ENCODE peak calls at places on chromosomes 1 and 21, in five cellular contexts. G is EL; T is activated CD4-positive, alpha-beta T cell treated with anti-CD3 and anti-CD28 coated beads, Interleukin-2, amount 10 ng/mL, durations not matched to agents 7 days and 5 days; M is SW480; W is uterus. N is an unnamed sample.

GRCh38 chr1:24416666-24417391 is 1.2 kb downstream of the NIPAL3 start:
- DNase-seq in G (peak), T (peak), M (peak), W (no peak), N (peak)

GRCh38 chr1:199422206-199422605 is 605.3 kb upstream of the NR5A2 start:
- DNase-seq in G (peak), T (no peak), M (peak), W (no peak), N (no peak)

GRCh38 chr1:18783705-18784522 is 75.5 kb downstream of the TAS1R2 start:
- DNase-seq in G (no peak), T (no peak), M (no peak), W (no peak), N (no peak)

GRCh38 chr21:10273196-10273595 is 248.2 kb upstream of the TPTE start:
- DNase-seq in G (no peak), T (no peak), M (no peak), W (no peak), N (no peak)

GRCh38 chr1:2133879-2134215 is 60.7 kb downstream of the FAAP20 start:
- DNase-seq in G (no peak), T (no peak), M (no peak), W (no peak), N (no peak)

GRCh38 chr1:107444302-107444701 is 303.5 kb downstream of the NTNG1 start:
- DNase-seq in G (no peak), T (no peak), M (no peak), W (no peak), N (no peak)

GRCh38 chr1:86471296-86471695 is 2.6 kb downstream of the CLCA1 start:
- DNase-seq in G (peak), T (no peak), M (no peak), W (no peak), N (no peak)

GRCh38 chr1:54332781-54333585 is 73.2 kb downstream of the SSBP3 start:
- DNase-seq in G (no peak), T (no peak), M (no peak), W (no peak), N (no peak)

GRCh38 chr1:19405761-19406481 is 79.4 kb downstream of the CAPZB start:
- DNase-seq in G (no peak), T (no peak), M (no peak), W (no peak), N (no peak)

GRCh38 chr21:28298251-28298672 is 694.4 kb downstream of the LTN1 start:
- DNase-seq in G (no peak), T (no peak), M (no peak), W (no peak), N (no peak)

GRCh38 chr1:219629481-219629880 is 16.6 kb upstream of the ZC3H11B start:
- DNase-seq in G (peak), T (no peak), M (no peak), W (no peak), N (no peak)

GRCh38 chr1:78743626-78744025 is 94.0 kb downstream of the IFI44 start:
- DNase-seq in G (peak), T (no peak), M (no peak), W (no peak), N (no peak)

GRCh38 chr21:36434144-36434543 is 45.8 kb downstream of the CLDN14 start:
- DNase-seq in G (no peak), T (no peak), M (no peak), W (no peak), N (no peak)

GRCh38 chr1:234969630-234970370 is 158.8 kb downstream of the TOMM20 start:
- DNase-seq in G (peak), T (no peak), M (no peak), W (peak), N (peak)

GRCh38 chr1:244354810-244355278 is 96.9 kb downstream of the ADSS2 start:
- DNase-seq in G (peak), T (no peak), M (no peak), W (no peak), N (no peak)

GRCh38 chr1:179953974-179954493 is 576 bp upstream of the CEP350 start:
- DNase-seq in G (peak), T (no peak), M (peak), W (peak), N (no peak)

GRCh38 chr1:202710070-202711025 is at the start of gene SYT2:
- DNase-seq in G (peak), T (peak), M (no peak), W (no peak), N (no peak)

GRCh38 chr1:165234149-165234548 is 122.4 kb downstream of the LMX1A start:
- DNase-seq in G (no peak), T (no peak), M (no peak), W (no peak), N (no peak)

GRCh38 chr1:102084771-102085535 is 88.2 kb upstream of the OLFM3 start:
- DNase-seq in G (no peak), T (no peak), M (no peak), W (no peak), N (no peak)

GRCh38 chr1:226384040-226384439 is 23.9 kb downstream of the PARP1 start:
- DNase-seq in G (no peak), T (no peak), M (no peak), W (no peak), N (no peak)

GRCh38 chr1:170218261-170218660 is 72.5 kb downstream of the NTMT2 start:
- DNase-seq in G (peak), T (no peak), M (no peak), W (no peak), N (no peak)

GRCh38 chr1:12460911-12461621 is 156.9 kb downstream of the DHRS3 start:
- DNase-seq in G (no peak), T (no peak), M (no peak), W (no peak), N (no peak)